ENCODE peak calls at places on chromosome X, in six cellular contexts. N is Ammon's horn, Q is NCI-H748 treated with DMSO at 0.1 percent for 48 hours, A is retinal pigment epithelial cell, T is HEK293T, X is nephron progenitor cell. K is an unnamed sample.

GRCh38 chrX:107448625-107449468 is 605 bp upstream of the FRMPD3 start:
- DNase-seq in X (peak; percentile 50), N (peak; percentile 1), A (no peak), Q (no peak), T (peak; percentile 48), K (no peak)

GRCh38 chrX:19829817-19830216 is 57.6 kb downstream of the SH3KBP1 start:
- DNase-seq in Q (no peak), A (no peak), T (no peak), N (no peak), X (no peak), K (no peak)

GRCh38 chrX:4844376-4844775 is 1130.9 kb upstream of the PRKX start:
- DNase-seq in T (no peak), X (no peak), A (no peak), Q (no peak), N (no peak), K (no peak)

GRCh38 chrX:69173906-69174305 is 8.7 kb upstream of the PJA1 start:
- DNase-seq in X (peak; percentile 42), Q (no peak), N (no peak), A (no peak), T (no peak), K (no peak)

GRCh38 chrX:78708171-78708570 is 39.3 kb upstream of the LPAR4 start:
- DNase-seq in N (peak; percentile 2), T (peak; percentile 31), A (no peak), X (no peak), Q (no peak), K (peak; percentile 15)

GRCh38 chrX:70433848-70434351 is 10.7 kb upstream of the DLG3 start:
- DNase-seq in T (peak; percentile 82), A (no peak), Q (peak; percentile 58), X (peak; percentile 74), N (peak; percentile 78), K (peak; percentile 75)

GRCh38 chrX:10507181-10507580 is 113.2 kb downstream of the MID1 start:
- DNase-seq in A (no peak), X (no peak), N (no peak), T (no peak), Q (no peak), K (no peak)

GRCh38 chrX:1465261-1466231 is 12.8 kb upstream of the ASMTL start:
- DNase-seq in N (no peak), A (no peak), T (no peak), X (no peak), Q (no peak), K (no peak)

GRCh38 chrX:41922125-41922521 is 1.2 kb downstream of the CASK start:
- DNase-seq in T (no peak), X (no peak), A (no peak), Q (peak; percentile 39), N (peak; percentile 7), K (peak; percentile 38)

GRCh38 chrX:40343319-40343718 is 237.5 kb upstream of the ATP6AP2 start:
- DNase-seq in N (no peak), T (no peak), A (no peak), Q (no peak), X (no peak), K (no peak)

GRCh38 chrX:7074135-7074907 is 73.2 kb upstream of the STS start:
- DNase-seq in A (no peak), X (no peak), N (no peak), T (no peak), Q (no peak), K (no peak)

GRCh38 chrX:27890611-27891010 is 82.8 kb downstream of the MAGEB10 start:
- DNase-seq in X (no peak), T (no peak), Q (no peak), N (no peak), A (peak; percentile 18), K (no peak)

GRCh38 chrX:58025979-58026378 is 115.7 kb upstream of the ZXDA start:
- DNase-seq in A (no peak), X (no peak), T (peak; percentile 8), N (peak; percentile 49), Q (peak; percentile 49), K (no peak)

GRCh38 chrX:45716747-45717146 is 516.1 kb upstream of the DIPK2B start:
- DNase-seq in X (no peak), N (no peak), A (no peak), T (no peak), Q (no peak), K (no peak)

GRCh38 chrX:24026403-24026801 is 584 bp downstream of the KLHL15 start:
- DNase-seq in T (no peak), N (no peak), A (no peak), X (no peak), Q (no peak), K (no peak)

GRCh38 chrX:126552313-126553022 is at the start of gene DCAF12L1:
- DNase-seq in A (no peak), X (peak; percentile 74), N (no peak), Q (no peak), T (no peak), K (no peak)

GRCh38 chrX:130173190-130173895 is 1.6 kb downstream of the RAB33A start:
- DNase-seq in N (peak; percentile 65), T (no peak), Q (no peak), A (peak; percentile 43), X (no peak), K (no peak)

GRCh38 chrX:39764441-39764914 is 333.3 kb downstream of the BCOR start:
- DNase-seq in A (no peak), Q (peak; percentile 68), N (no peak), X (no peak), T (no peak), K (peak; percentile 60)

GRCh38 chrX:46319750-46320149 is 225.5 kb downstream of the ZNF674 start:
- DNase-seq in N (no peak), A (no peak), Q (no peak), X (no peak), T (no peak), K (no peak)

GRCh38 chrX:10636851-10637250 is 16.5 kb upstream of the MID1 start:
- DNase-seq in N (no peak), Q (no peak), X (no peak), A (no peak), T (no peak), K (no peak)

GRCh38 chrX:10138726-10139125 is 18.0 kb upstream of the CLCN4 start:
- DNase-seq in X (no peak), T (no peak), A (no peak), Q (no peak), N (no peak), K (no peak)

GRCh38 chrX:28349888-28350287 is 237.4 kb upstream of the IL1RAPL1 start:
- DNase-seq in X (no peak), Q (no peak), T (no peak), N (no peak), A (no peak), K (no peak)

GRCh38 chrX:108131471-108131870 is 39.9 kb downstream of the ATG4A start:
- DNase-seq in Q (no peak), N (no peak), A (no peak), T (no peak), X (no peak), K (no peak)

GRCh38 chrX:79452879-79453278 is 85.7 kb upstream of the ITM2A start:
- DNase-seq in T (no peak), Q (no peak), X (no peak), A (no peak), N (no peak), K (no peak)

GRCh38 chrX:54920610-54921426 is at the start of gene TRO:
- DNase-seq in N (peak; percentile 19), T (peak; percentile 30), X (peak; percentile 56), A (no peak), Q (peak; percentile 8), K (peak; percentile 26)

GRCh38 chrX:38999967-39000745 is 198.9 kb downstream of the MID1IP1 start:
- DNase-seq in X (no peak), A (no peak), N (no peak), Q (no peak), T (no peak), K (no peak)

GRCh38 chrX:136767104-136767941 is 13.4 kb downstream of the ARHGEF6 start:
- DNase-seq in X (peak; percentile 63), Q (no peak), T (peak; percentile 80), N (peak; percentile 74), A (no peak), K (no peak)

GRCh38 chrX:29397506-29397905 is 810.3 kb downstream of the IL1RAPL1 start:
- DNase-seq in N (no peak), X (no peak), Q (no peak), A (peak; percentile 14), T (no peak), K (no peak)

GRCh38 chrX:50700921-50701320 is 113.1 kb downstream of the SHROOM4 start:
- DNase-seq in Q (no peak), A (peak; percentile 48), X (no peak), N (no peak), T (no peak), K (no peak)

GRCh38 chrX:64190136-64190740 is 15.3 kb downstream of the AMER1 start:
- DNase-seq in T (no peak), Q (no peak), A (no peak), N (no peak), X (no peak), K (no peak)

GRCh38 chrX:123698979-123699378 is 33.9 kb downstream of the THOC2 start:
- DNase-seq in A (no peak), T (no peak), Q (no peak), X (no peak), N (no peak), K (no peak)

GRCh38 chrX:7119927-7120577 is 27.5 kb upstream of the STS start:
- DNase-seq in T (no peak), X (no peak), A (no peak), N (no peak), Q (no peak), K (no peak)

GRCh38 chrX:93985621-93986020 is 311.6 kb downstream of the FAM133A start:
- DNase-seq in Q (no peak), T (no peak), X (no peak), N (no peak), A (no peak), K (no peak)

GRCh38 chrX:128035318-128035717 is 16.9 kb downstream of the ACTRT1 start:
- DNase-seq in N (no peak), X (no peak), T (no peak), Q (no peak), A (no peak), K (no peak)

GRCh38 chrX:133911816-133912495 is 73.4 kb downstream of the GPC3 start:
- DNase-seq in N (no peak), T (no peak), X (no peak), A (no peak), Q (no peak), K (no peak)